ENCODE peak calls at places on chromosomes 5 and 9, in ten cellular contexts. B is iPS-NIHi11; F is GM04503; V is WTC11; Y is smooth muscle cell of the brain vasculature; D is HCEC 1CT; U is cardiac muscle cell; T is stimulated activated CD8-positive, alpha-beta memory T cell treated with anti-CD3 and anti-CD28 coated beads, Interleukin-15, amount 100 ng/mL, for 1 hour; I is NCI-H1092 treated with DMSO at 0.1 percent for 48 hours; O is amniotic stem cell. H is an unnamed sample.
A peak's percentile ranks its signal among the peaks of the same experiment; 100 is the strongest.

GRCh38 chr5:127987354-127988148 is 96.0 kb upstream of the SLC12A2 start:
- DNase-seq in B (no peak), F (peak; percentile 4), V (no peak), Y (no peak), D (no peak), U (peak; percentile 9), T (no peak), I (no peak), O (no peak), H (no peak)

GRCh38 chr9:89802809-89803355 is 198.1 kb downstream of the GADD45G start:
- DNase-seq in B (no peak), F (no peak), V (no peak), Y (peak; percentile 56), D (no peak), U (peak; percentile 39), T (no peak), I (peak; percentile 76), O (no peak), H (peak; percentile 64)

GRCh38 chr5:127833999-127834953 is 131.1 kb downstream of the CCDC192 start:
- DNase-seq in B (no peak), F (no peak), V (no peak), Y (no peak), D (peak; percentile 33), U (peak; percentile 59), T (no peak), I (no peak), O (no peak), H (no peak)

GRCh38 chr5:170612256-170612656 is 108.4 kb downstream of the KCNIP1 start:
- DNase-seq in B (peak; percentile 55), F (no peak), V (peak; percentile 70), Y (no peak), D (no peak), U (no peak), T (no peak), I (peak; percentile 58), O (no peak), H (no peak)

GRCh38 chr9:12719431-12719830 is 26.2 kb downstream of the TYRP1 start:
- DNase-seq in B (peak; percentile 10), F (no peak), V (no peak), Y (peak; percentile 6), D (peak; percentile 65), U (peak; percentile 68), T (no peak), I (peak; percentile 73), O (no peak), H (no peak)

GRCh38 chr5:172245046-172245445 is 38.5 kb downstream of the UBTD2 start:
- DNase-seq in B (no peak), F (no peak), V (no peak), Y (no peak), D (no peak), U (no peak), T (no peak), I (no peak), O (no peak), H (no peak)

GRCh38 chr9:127970401-127971313 is 10.1 kb downstream of the EEIG1 start:
- DNase-seq in B (no peak), F (no peak), V (no peak), Y (no peak), D (no peak), U (no peak), T (no peak), I (peak; percentile 67), O (no peak), H (peak; percentile 11)

GRCh38 chr5:81506900-81507588 is 113.1 kb upstream of the ACOT12 start:
- DNase-seq in B (peak; percentile 69), F (peak; percentile 56), V (peak; percentile 14), Y (peak; percentile 49), D (peak; percentile 90), U (peak; percentile 94), T (no peak), I (peak; percentile 59), O (peak; percentile 63), H (peak; percentile 65)

GRCh38 chr9:122389799-122390481 is 19.1 kb downstream of the PTGS1 start:
- DNase-seq in B (peak; percentile 47), F (no peak), V (no peak), Y (no peak), D (no peak), U (no peak), T (no peak), I (peak; percentile 29), O (no peak), H (no peak)

GRCh38 chr5:135533794-135534193 is 2.0 kb downstream of the NEUROG1 start:
- DNase-seq in B (no peak), F (no peak), V (no peak), Y (no peak), D (no peak), U (no peak), T (no peak), I (no peak), O (no peak), H (no peak)